ENCODE peak calls at places on chromosomes 11 and 22, in five cellular contexts. N is fibroblast of lung, R is occipital lobe, Q is AG04450, D is HuH-7. U is an unnamed sample.

GRCh38 chr11:36148701-36149100 is 140.5 kb downstream of the COMMD9 start:
- DNase-seq in N (no peak), R (no peak), Q (no peak), D (no peak), U (no peak)

GRCh38 chr11:40388097-40388818 is 1071.2 kb downstream of the LRRC4C start:
- DNase-seq in R (no peak), Q (no peak), N (peak), D (no peak), U (no peak)

GRCh38 chr22:48729499-48730171 is 1098.0 kb downstream of the BRD1 start:
- DNase-seq in R (no peak), N (no peak), D (no peak), Q (no peak), U (no peak)

GRCh38 chr11:19370100-19370861 is 129.5 kb upstream of the E2F8 start:
- DNase-seq in R (no peak), Q (no peak), D (no peak), N (peak), U (peak)

GRCh38 chr11:47398551-47398950 is 9.8 kb upstream of the SLC39A13 start:
- DNase-seq in R (no peak), D (no peak), Q (no peak), N (no peak), U (no peak)

GRCh38 chr22:39646614-39647210 is 76.2 kb downstream of the CACNA1I start:
- DNase-seq in Q (no peak), R (no peak), N (no peak), D (no peak), U (no peak)

GRCh38 chr11:2796091-2796490 is 89.5 kb downstream of the CDKN1C start:
- DNase-seq in D (no peak), N (no peak), R (no peak), Q (no peak), U (peak)

GRCh38 chr11:16607675-16608644 is 130.5 kb upstream of the C11orf58 start:
- DNase-seq in D (peak), R (peak), N (peak), Q (peak), U (peak)

GRCh38 chr11:134472188-134472455 is 60.1 kb upstream of the B3GAT1 start:
- DNase-seq in N (no peak), R (no peak), D (no peak), Q (no peak), U (no peak)

GRCh38 chr11:17719028-17719939 is at the start of gene MYOD1:
- DNase-seq in R (no peak), N (no peak), D (no peak), Q (no peak), U (no peak)

GRCh38 chr11:62494246-62494645 is 52.4 kb downstream of the AHNAK start:
- DNase-seq in D (no peak), Q (no peak), R (no peak), N (no peak), U (no peak)

U was measured in ureter.